ENCODE peak calls at places on chromosomes 11 and 22, in four cellular contexts. One of them, this sample, is unnamed.

GRCh38 chr11:1072116-1072820 is 2.4 kb upstream of the MUC2 start:
- DNase-seq in mammary epithelial cell: no peak
- DNase-seq in kidney: peak; percentile 69
- DNase-seq in neuronal stem cell: no peak
- DNase-seq in this sample: no peak

GRCh38 chr11:114440121-114440860 is 1.0 kb downstream of the REXO2 start:
- DNase-seq in mammary epithelial cell: no peak
- DNase-seq in kidney: no peak
- DNase-seq in neuronal stem cell: no peak
- DNase-seq in this sample: no peak

GRCh38 chr11:118596226-118596625 is 11.2 kb upstream of the PHLDB1 start:
- DNase-seq in mammary epithelial cell: no peak
- DNase-seq in kidney: no peak
- DNase-seq in neuronal stem cell: no peak
- DNase-seq in this sample: no peak

GRCh38 chr11:72642815-72643511 is 31.3 kb downstream of the PDE2A start:
- DNase-seq in mammary epithelial cell: no peak
- DNase-seq in kidney: peak; percentile 82
- DNase-seq in neuronal stem cell: peak; percentile 71
- DNase-seq in this sample: peak; percentile 95

GRCh38 chr11:115737875-115738274 is 233.7 kb upstream of the CADM1 start:
- DNase-seq in mammary epithelial cell: no peak
- DNase-seq in kidney: no peak
- DNase-seq in neuronal stem cell: no peak
- DNase-seq in this sample: no peak

GRCh38 chr11:10632483-10632882 is 61.1 kb downstream of the IRAG1 start:
- DNase-seq in mammary epithelial cell: no peak
- DNase-seq in kidney: no peak
- DNase-seq in neuronal stem cell: no peak
- DNase-seq in this sample: no peak

GRCh38 chr22:33328789-33329296 is 270.7 kb upstream of the SYN3 start:
- DNase-seq in mammary epithelial cell: peak; percentile 87
- DNase-seq in kidney: no peak
- DNase-seq in neuronal stem cell: no peak
- DNase-seq in this sample: no peak

GRCh38 chr22:46172522-46172921 is 22.2 kb downstream of the PPARA start:
- DNase-seq in mammary epithelial cell: no peak
- DNase-seq in kidney: no peak
- DNase-seq in neuronal stem cell: no peak
- DNase-seq in this sample: no peak

GRCh38 chr22:40654522-40655167 is 18.1 kb upstream of the MRTFA start:
- DNase-seq in mammary epithelial cell: peak; percentile 62
- DNase-seq in kidney: no peak
- DNase-seq in neuronal stem cell: no peak
- DNase-seq in this sample: peak; percentile 54

GRCh38 chr22:36383110-36383581 is 4.6 kb downstream of the MYH9 start:
- DNase-seq in mammary epithelial cell: peak; percentile 82
- DNase-seq in kidney: no peak
- DNase-seq in neuronal stem cell: no peak
- DNase-seq in this sample: no peak

GRCh38 chr11:65013692-65014145 is 241 bp upstream of the ARL2 start:
- DNase-seq in mammary epithelial cell: peak; percentile 74
- DNase-seq in kidney: peak; percentile 97
- DNase-seq in neuronal stem cell: peak; percentile 93
- DNase-seq in this sample: peak; percentile 98

GRCh38 chr11:76653674-76654309 is 16.8 kb downstream of the LRRC32 start:
- DNase-seq in mammary epithelial cell: no peak
- DNase-seq in kidney: peak; percentile 88
- DNase-seq in neuronal stem cell: no peak
- DNase-seq in this sample: no peak

GRCh38 chr22:20205964-20206708 is 55.3 kb upstream of the CCDC188 start:
- DNase-seq in mammary epithelial cell: peak; percentile 62
- DNase-seq in kidney: peak; percentile 89
- DNase-seq in neuronal stem cell: no peak
- DNase-seq in this sample: no peak

GRCh38 chr11:8381871-8382396 is 118.3 kb upstream of the LMO1 start:
- DNase-seq in mammary epithelial cell: no peak
- DNase-seq in kidney: no peak
- DNase-seq in neuronal stem cell: no peak
- DNase-seq in this sample: no peak

GRCh38 chr11:35061516-35062440 is 77.2 kb upstream of the CD44 start:
- DNase-seq in mammary epithelial cell: no peak
- DNase-seq in kidney: no peak
- DNase-seq in neuronal stem cell: no peak
- DNase-seq in this sample: no peak

GRCh38 chr22:29344137-29344536 is 28.6 kb upstream of the RASL10A start:
- DNase-seq in mammary epithelial cell: peak; percentile 90
- DNase-seq in kidney: no peak
- DNase-seq in neuronal stem cell: no peak
- DNase-seq in this sample: no peak

GRCh38 chr11:727281-727701 is 20.0 kb upstream of the TALDO1 start:
- DNase-seq in mammary epithelial cell: no peak
- DNase-seq in kidney: peak; percentile 74
- DNase-seq in neuronal stem cell: no peak
- DNase-seq in this sample: no peak

GRCh38 chr11:65165847-65166317 is 4.2 kb upstream of the SPDYC start:
- DNase-seq in mammary epithelial cell: no peak
- DNase-seq in kidney: peak; percentile 68
- DNase-seq in neuronal stem cell: no peak
- DNase-seq in this sample: no peak

GRCh38 chr11:118841469-118842222 is 42.0 kb upstream of the CXCR5 start:
- DNase-seq in mammary epithelial cell: no peak
- DNase-seq in kidney: no peak
- DNase-seq in neuronal stem cell: no peak
- DNase-seq in this sample: no peak

GRCh38 chr11:129738242-129738641 is 77.4 kb upstream of the TMEM45B start:
- DNase-seq in mammary epithelial cell: no peak
- DNase-seq in kidney: no peak
- DNase-seq in neuronal stem cell: no peak
- DNase-seq in this sample: no peak

GRCh38 chr22:19196841-19197612 is 18.5 kb upstream of the SLC25A1 start:
- DNase-seq in mammary epithelial cell: no peak
- DNase-seq in kidney: peak; percentile 11
- DNase-seq in neuronal stem cell: no peak
- DNase-seq in this sample: no peak

GRCh38 chr11:74634537-74634936 is 42.2 kb downstream of the POLD3 start:
- DNase-seq in mammary epithelial cell: peak; percentile 93
- DNase-seq in kidney: no peak
- DNase-seq in neuronal stem cell: no peak
- DNase-seq in this sample: no peak

GRCh38 chr11:120272303-120272702 is 32.4 kb downstream of the POU2F3 start:
- DNase-seq in mammary epithelial cell: peak; percentile 85
- DNase-seq in kidney: no peak
- DNase-seq in neuronal stem cell: no peak
- DNase-seq in this sample: no peak

GRCh38 chr11:72719144-72719543 is 33.1 kb downstream of the ARAP1 start:
- DNase-seq in mammary epithelial cell: no peak
- DNase-seq in kidney: peak; percentile 31
- DNase-seq in neuronal stem cell: no peak
- DNase-seq in this sample: no peak

GRCh38 chr11:65419773-65420481 is 2.7 kb upstream of the NEAT1 start:
- DNase-seq in mammary epithelial cell: peak; percentile 91
- DNase-seq in kidney: peak; percentile 97
- DNase-seq in neuronal stem cell: no peak
- DNase-seq in this sample: no peak

GRCh38 chr22:46366801-46367706 is 31.5 kb downstream of the TRMU start:
- DNase-seq in mammary epithelial cell: no peak
- DNase-seq in kidney: peak; percentile 74
- DNase-seq in neuronal stem cell: no peak
- DNase-seq in this sample: no peak

GRCh38 chr11:71266114-71266833 is 13.9 kb upstream of the SHANK2 start:
- DNase-seq in mammary epithelial cell: no peak
- DNase-seq in kidney: no peak
- DNase-seq in neuronal stem cell: no peak
- DNase-seq in this sample: no peak